ENCODE peak calls at places on chromosome 18, in seven cellular contexts. One of them, this sample, is unnamed.

GRCh38 chr18:21262979-21263378 is 20.9 kb downstream of the GREB1L start:
- DNase-seq in cardiac fibroblast: no peak
- DNase-seq in dorsolateral prefrontal cortex: no peak
- DNase-seq in stimulated activated naive CD4-positive, alpha-beta T cell: no peak
- DNase-seq in stimulated activated CD4-positive, alpha-beta T cell treated with anti-CD3 and anti-CD28 coated beads, Interleukin-2, amount 100 ng/mL, for 48 hours: no peak
- DNase-seq in midbrain: peak
- DNase-seq in spleen: no peak
- DNase-seq in this sample: peak

GRCh38 chr18:13613591-13614317 is 112.6 kb downstream of the FAM210A start:
- DNase-seq in cardiac fibroblast: no peak
- DNase-seq in dorsolateral prefrontal cortex: no peak
- DNase-seq in stimulated activated naive CD4-positive, alpha-beta T cell: no peak
- DNase-seq in stimulated activated CD4-positive, alpha-beta T cell treated with anti-CD3 and anti-CD28 coated beads, Interleukin-2, amount 100 ng/mL, for 48 hours: no peak
- DNase-seq in midbrain: no peak
- DNase-seq in spleen: peak
- DNase-seq in this sample: peak

GRCh38 chr18:48780151-48781001 is 170.4 kb downstream of the SMAD7 start:
- DNase-seq in cardiac fibroblast: peak
- DNase-seq in dorsolateral prefrontal cortex: no peak
- DNase-seq in stimulated activated naive CD4-positive, alpha-beta T cell: no peak
- DNase-seq in stimulated activated CD4-positive, alpha-beta T cell treated with anti-CD3 and anti-CD28 coated beads, Interleukin-2, amount 100 ng/mL, for 48 hours: no peak
- DNase-seq in midbrain: no peak
- DNase-seq in spleen: no peak
- DNase-seq in this sample: no peak

GRCh38 chr18:63185979-63186378 is 133.6 kb downstream of the BCL2 start:
- DNase-seq in cardiac fibroblast: no peak
- DNase-seq in dorsolateral prefrontal cortex: no peak
- DNase-seq in stimulated activated naive CD4-positive, alpha-beta T cell: no peak
- DNase-seq in stimulated activated CD4-positive, alpha-beta T cell treated with anti-CD3 and anti-CD28 coated beads, Interleukin-2, amount 100 ng/mL, for 48 hours: no peak
- DNase-seq in midbrain: no peak
- DNase-seq in spleen: no peak
- DNase-seq in this sample: no peak

GRCh38 chr18:12307251-12307736 is 747 bp upstream of the TUBB6 start:
- DNase-seq in cardiac fibroblast: peak
- DNase-seq in dorsolateral prefrontal cortex: no peak
- DNase-seq in stimulated activated naive CD4-positive, alpha-beta T cell: no peak
- DNase-seq in stimulated activated CD4-positive, alpha-beta T cell treated with anti-CD3 and anti-CD28 coated beads, Interleukin-2, amount 100 ng/mL, for 48 hours: no peak
- DNase-seq in midbrain: no peak
- DNase-seq in spleen: peak
- DNase-seq in this sample: no peak

GRCh38 chr18:56460590-56460989 is 177.8 kb downstream of the TXNL1 start:
- DNase-seq in cardiac fibroblast: no peak
- DNase-seq in dorsolateral prefrontal cortex: no peak
- DNase-seq in stimulated activated naive CD4-positive, alpha-beta T cell: no peak
- DNase-seq in stimulated activated CD4-positive, alpha-beta T cell treated with anti-CD3 and anti-CD28 coated beads, Interleukin-2, amount 100 ng/mL, for 48 hours: no peak
- DNase-seq in midbrain: no peak
- DNase-seq in spleen: no peak
- DNase-seq in this sample: no peak

GRCh38 chr18:55779711-55780590 is 192.0 kb upstream of the TCF4 start:
- DNase-seq in cardiac fibroblast: peak
- DNase-seq in dorsolateral prefrontal cortex: peak
- DNase-seq in stimulated activated naive CD4-positive, alpha-beta T cell: no peak
- DNase-seq in stimulated activated CD4-positive, alpha-beta T cell treated with anti-CD3 and anti-CD28 coated beads, Interleukin-2, amount 100 ng/mL, for 48 hours: no peak
- DNase-seq in midbrain: peak
- DNase-seq in spleen: peak
- DNase-seq in this sample: peak

GRCh38 chr18:58091099-58091611 is 47.1 kb downstream of the NEDD4L start:
- DNase-seq in cardiac fibroblast: no peak
- DNase-seq in dorsolateral prefrontal cortex: no peak
- DNase-seq in stimulated activated naive CD4-positive, alpha-beta T cell: no peak
- DNase-seq in stimulated activated CD4-positive, alpha-beta T cell treated with anti-CD3 and anti-CD28 coated beads, Interleukin-2, amount 100 ng/mL, for 48 hours: no peak
- DNase-seq in midbrain: no peak
- DNase-seq in spleen: no peak
- DNase-seq in this sample: no peak

GRCh38 chr18:37385846-37386435 is 179.7 kb downstream of the CELF4 start:
- DNase-seq in cardiac fibroblast: peak
- DNase-seq in dorsolateral prefrontal cortex: no peak
- DNase-seq in stimulated activated naive CD4-positive, alpha-beta T cell: peak
- DNase-seq in stimulated activated CD4-positive, alpha-beta T cell treated with anti-CD3 and anti-CD28 coated beads, Interleukin-2, amount 100 ng/mL, for 48 hours: no peak
- DNase-seq in midbrain: peak
- DNase-seq in spleen: no peak
- DNase-seq in this sample: no peak

GRCh38 chr18:9535430-9535972 is 60.2 kb downstream of the RALBP1 start:
- DNase-seq in cardiac fibroblast: peak
- DNase-seq in dorsolateral prefrontal cortex: peak
- DNase-seq in stimulated activated naive CD4-positive, alpha-beta T cell: no peak
- DNase-seq in stimulated activated CD4-positive, alpha-beta T cell treated with anti-CD3 and anti-CD28 coated beads, Interleukin-2, amount 100 ng/mL, for 48 hours: no peak
- DNase-seq in midbrain: peak
- DNase-seq in spleen: no peak
- DNase-seq in this sample: peak

This sample was measured in Ammon's horn.